ENCODE peak calls at places on chromosomes 4 and X, in five cellular contexts. M is uterus, L is GM12878, S is testis, G is prostate gland. E is an unnamed sample.

GRCh38 chrX:153688900-153689590 is 1.3 kb downstream of the SLC6A8 start:
- DNase-seq in M (no peak), S (no peak), L (no peak), G (peak; percentile 43), E (peak; percentile 39)

GRCh38 chr4:8015512-8015911 is 75.9 kb upstream of the AFAP1 start:
- DNase-seq in M (no peak), G (no peak), L (no peak), S (peak; percentile 21), E (no peak)

GRCh38 chr4:139833131-139833930 is 167.7 kb downstream of the MGST2 start:
- DNase-seq in S (no peak), M (no peak), G (no peak), L (no peak), E (no peak)

GRCh38 chr4:184097815-184098214 is 119.9 kb downstream of the ENPP6 start:
- DNase-seq in S (no peak), M (no peak), L (no peak), G (no peak), E (no peak)

GRCh38 chr4:14294611-14295010 is 667.1 kb upstream of the BOD1L1 start:
- DNase-seq in L (no peak), S (no peak), M (no peak), G (no peak), E (no peak)

GRCh38 chr4:76745264-76745663 is 152.7 kb downstream of the SOWAHB start:
- DNase-seq in G (no peak), M (no peak), S (no peak), L (no peak), E (no peak)

GRCh38 chrX:87517571-87518141 is at the start of gene KLHL4:
- DNase-seq in L (no peak), G (no peak), M (peak; percentile 56), S (peak; percentile 80), E (peak; percentile 22)

GRCh38 chr4:176883681-176884418 is 91.1 kb upstream of the VEGFC start:
- DNase-seq in L (no peak), M (no peak), S (no peak), G (no peak), E (no peak)

GRCh38 chr4:119218093-119218492 is 5.6 kb downstream of the USP53 start:
- DNase-seq in S (no peak), M (no peak), L (no peak), G (no peak), E (no peak)

GRCh38 chr4:3414421-3415279 is 27.1 kb upstream of the HGFAC start:
- DNase-seq in M (no peak), S (no peak), L (no peak), G (no peak), E (no peak)

DNA sequence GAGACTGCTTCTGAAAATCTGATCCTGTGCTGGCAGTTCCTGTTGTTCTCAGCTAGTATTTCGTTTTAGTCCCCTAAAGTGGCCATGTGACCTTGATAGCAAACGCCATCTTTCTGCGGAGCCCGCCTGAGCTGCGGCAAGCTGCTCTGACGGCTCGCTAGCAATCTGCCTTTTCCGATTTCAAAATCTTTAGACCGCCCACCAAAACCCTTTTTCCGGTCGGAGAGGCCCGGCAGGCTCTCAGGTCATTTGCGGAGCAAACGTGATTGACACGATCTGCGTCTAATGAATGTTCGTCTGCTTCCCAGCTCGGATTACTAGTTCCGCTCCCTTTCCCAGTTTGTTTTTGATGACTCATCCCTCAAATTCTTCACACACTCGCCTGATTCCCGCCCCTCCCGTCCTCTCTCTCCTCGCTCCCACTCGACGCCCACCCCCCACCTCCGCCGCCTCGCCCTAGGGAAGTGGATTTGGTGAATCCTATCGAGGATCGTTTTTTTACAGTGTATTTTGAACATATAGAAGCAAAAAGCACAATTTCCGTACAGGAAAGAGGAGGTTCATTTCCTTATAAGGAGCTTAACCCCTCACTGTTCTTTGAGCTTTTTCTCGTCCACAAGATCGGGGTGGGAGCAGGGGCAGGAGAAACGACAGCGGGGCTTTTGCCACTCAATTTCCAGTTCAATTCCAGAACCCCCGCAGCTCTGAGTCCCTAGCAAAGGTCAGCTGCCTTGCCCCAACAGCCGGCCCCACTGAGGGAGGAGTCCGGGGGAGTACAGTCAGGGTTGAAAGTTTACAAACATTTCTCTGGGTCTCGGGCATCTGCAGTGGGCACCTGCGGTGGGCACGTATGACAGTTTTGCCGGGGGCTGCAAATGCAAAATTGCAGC is 37.5 kb downstream of the NLGN3 start:
- DNase-seq in G (peak; percentile 88), S (peak; percentile 93), M (peak; percentile 90), L (peak; percentile 82), E (peak; percentile 89)
- TF ChIP-seq POLR2A in G (peak; percentile 76), S (no peak), M (peak; percentile 76), L (peak; percentile 80), E (peak; percentile 88)

DNA sequence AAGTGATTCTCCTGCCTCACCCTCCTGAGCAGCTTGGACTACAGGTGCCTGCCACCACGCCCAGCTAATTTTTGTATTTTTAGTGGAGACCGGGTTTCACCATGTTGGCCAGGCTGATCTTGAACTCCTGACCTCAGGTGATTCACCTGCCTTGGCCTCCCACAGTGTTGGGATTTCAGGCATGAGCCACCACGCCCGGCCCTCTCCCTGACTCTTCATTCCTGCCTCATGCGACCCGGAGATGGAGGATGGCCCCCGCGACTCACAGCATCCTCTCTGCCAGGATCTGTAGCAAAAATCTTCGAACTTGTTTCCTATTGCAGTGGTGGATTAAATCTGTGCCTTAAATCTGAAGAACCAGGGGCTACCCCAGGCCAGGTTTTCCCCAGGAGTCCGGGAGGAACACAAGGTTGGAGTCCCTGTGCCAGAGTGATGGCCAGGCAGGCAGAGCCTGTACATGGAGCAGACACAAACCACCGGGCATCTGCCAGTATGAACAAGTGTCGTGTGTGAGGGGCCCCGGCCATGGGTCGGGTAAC is 11.5 kb downstream of the CPLX1 start:
- DNase-seq in L (no peak), G (no peak), M (no peak), S (no peak), E (no peak)
- H3K27me3 ChIP-seq in L (no peaks in the 10 kb centered on the region), G (peaks cover 8% of the 10 kb centered on the region), M (no peaks in the 10 kb centered on the region), S (no peaks in the 10 kb centered on the region), E (peaks cover 15% of the 10 kb centered on the region)

GRCh38 chr4:109557433-109557832 is 2.6 kb upstream of the MCUB start:
- DNase-seq in L (no peak), M (no peak), G (no peak), S (no peak), E (no peak)

GRCh38 chr4:109560687-109561452 is 824 bp downstream of the MCUB start:
- DNase-seq in S (peak; percentile 34), M (peak; percentile 64), L (peak; percentile 80), G (peak; percentile 12), E (peak; percentile 41)

GRCh38 chr4:109559625-109559982 is 442 bp upstream of the MCUB start:
- DNase-seq in G (no peak), L (no peak), S (peak; percentile 33), M (peak; percentile 29), E (peak; percentile 36)

GRCh38 chr4:109562457-109563237 is 2.6 kb downstream of the MCUB start:
- DNase-seq in S (no peak), M (no peak), G (no peak), L (no peak), E (no peak)

DNA sequence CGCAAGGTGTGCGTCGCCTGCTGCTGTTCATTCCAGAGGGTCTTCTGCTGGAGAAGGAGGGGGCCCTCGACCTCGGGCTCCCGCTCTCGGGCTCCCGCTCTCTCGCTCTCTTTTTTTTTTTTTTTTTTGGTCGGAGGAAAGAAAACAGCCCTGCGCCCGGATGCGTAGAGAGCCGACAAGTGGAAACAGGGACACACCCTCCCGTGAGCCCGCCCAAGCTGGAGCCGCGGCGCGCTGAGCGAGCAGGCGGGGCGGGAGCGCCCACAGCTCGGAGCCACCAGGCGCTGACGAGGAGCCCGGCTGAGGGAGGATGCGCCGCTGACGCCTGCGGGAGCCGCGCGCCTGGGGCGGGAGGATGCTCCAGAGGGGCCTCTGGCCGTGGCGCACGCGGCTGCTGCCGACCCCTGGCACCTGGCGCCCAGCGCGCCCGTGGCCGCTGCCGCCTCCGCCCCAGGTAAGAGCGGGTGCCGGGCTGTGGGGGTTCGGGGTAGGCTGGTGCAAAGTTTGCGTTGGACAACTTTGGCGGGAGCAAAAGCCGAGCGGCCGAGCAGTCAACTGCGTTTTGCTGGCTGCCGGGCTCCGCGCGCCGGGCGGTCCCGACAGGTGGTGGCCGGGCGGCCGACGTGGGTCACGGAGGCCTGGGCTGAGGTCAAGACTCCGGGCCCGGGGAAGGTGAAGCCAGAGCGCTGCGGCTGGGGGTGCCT is at the start of gene MCUB:
- DNase-seq in S (peak; percentile 85), G (peak; percentile 73), M (peak; percentile 87), L (peak; percentile 49), E (peak; percentile 86)
- TF ChIP-seq POLR2A in S (no peak), G (peak; percentile 82), M (peak; percentile 76), L (peak; percentile 87), E (no peak)

DNA sequence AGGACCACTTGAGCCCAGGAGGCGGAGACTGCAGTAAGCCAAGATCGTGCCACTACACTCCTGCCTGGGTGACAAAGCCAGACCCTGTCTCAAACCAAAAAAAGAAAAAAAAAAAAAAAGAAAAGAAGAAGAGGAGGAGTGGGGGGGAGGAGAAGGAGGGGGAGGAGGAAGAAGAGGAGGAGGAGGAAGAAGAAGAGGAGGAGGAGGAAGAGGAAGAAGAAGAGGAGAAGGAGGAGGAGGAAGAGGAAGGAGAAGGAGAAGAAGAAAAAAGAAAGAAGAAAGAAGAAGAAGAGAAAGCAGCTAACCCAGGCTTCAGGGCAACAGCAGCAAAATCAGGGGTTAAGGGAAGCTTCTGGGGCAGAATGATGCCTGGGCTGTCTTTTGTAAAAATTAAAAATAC is 27.5 kb downstream of the VMA21 start:
- DNase-seq in L (no peak), M (no peak), G (no peak), S (no peak), E (no peak)
- H3K27me3 ChIP-seq in L (no peaks in the 10 kb centered on the region), M (no peaks in the 10 kb centered on the region), G (no peaks in the 10 kb centered on the region), S (no peaks in the 10 kb centered on the region), E (no peaks in the 10 kb centered on the region)